ENCODE peak calls at places on chromosome 16, in ten cellular contexts. H is tibial artery, E is esophagus squamous epithelium, A is cardiac muscle cell, T is endothelial cell of umbilical vein, U is heart right ventricle, B is GM23248, F is endodermal cell, P is tibial nerve, Y is A549. K is an unnamed sample.

GRCh38 chr16:88799569-88800276 is 3.9 kb upstream of the CDT1 start:
- DNase-seq in H (no peak), E (no peak), A (no peak), T (no peak), U (no peak), B (no peak), F (no peak), P (no peak), Y (no peak), K (no peak)

GRCh38 chr16:19863990-19864389 is 20.7 kb downstream of the GPRC5B start:
- DNase-seq in H (no peak), E (no peak), A (no peak), T (no peak), U (no peak), B (no peak), F (no peak), P (no peak), Y (no peak), K (no peak)

GRCh38 chr16:50313596-50314483 is 47.5 kb downstream of the ADCY7 start:
- DNase-seq in H (peak), E (no peak), A (no peak), T (peak), U (peak), B (peak), F (peak), P (no peak), Y (no peak), K (peak)

GRCh38 chr16:81647527-81647926 is 131.6 kb upstream of the PLCG2 start:
- DNase-seq in H (no peak), E (no peak), A (no peak), T (no peak), U (no peak), B (peak), F (peak), P (no peak), Y (peak), K (no peak)

GRCh38 chr16:2343211-2343610 is 2.7 kb upstream of the ABCA3 start:
- DNase-seq in H (no peak), E (no peak), A (no peak), T (no peak), U (no peak), B (no peak), F (no peak), P (no peak), Y (no peak), K (no peak)

GRCh38 chr16:6081320-6081976 is 983.9 kb upstream of the EEF2KMT start:
- DNase-seq in H (no peak), E (no peak), A (peak), T (no peak), U (no peak), B (peak), F (peak), P (no peak), Y (peak), K (no peak)

GRCh38 chr16:65121870-65122723 is at the start of gene CDH11:
- DNase-seq in H (peak), E (no peak), A (peak), T (peak), U (peak), B (peak), F (peak), P (peak), Y (no peak), K (peak)

GRCh38 chr16:51814617-51815016 is 663.5 kb upstream of the SALL1 start:
- DNase-seq in H (no peak), E (no peak), A (peak), T (no peak), U (no peak), B (no peak), F (no peak), P (no peak), Y (no peak), K (no peak)

GRCh38 chr16:85225721-85226120 is 113.4 kb upstream of the CIBAR2 start:
- DNase-seq in H (no peak), E (no peak), A (no peak), T (no peak), U (no peak), B (no peak), F (no peak), P (no peak), Y (no peak), K (no peak)

GRCh38 chr16:85563515-85564276 is 49.4 kb upstream of the GSE1 start:
- DNase-seq in H (peak), E (no peak), A (no peak), T (peak), U (peak), B (no peak), F (peak), P (peak), Y (no peak), K (peak)

GRCh38 chr16:54444851-54445523 is 158.4 kb upstream of the IRX3 start:
- DNase-seq in H (no peak), E (no peak), A (no peak), T (no peak), U (no peak), B (no peak), F (no peak), P (no peak), Y (no peak), K (no peak)

GRCh38 chr16:89905511-89906140 is 13.0 kb upstream of the MC1R start:
- DNase-seq in H (no peak), E (no peak), A (no peak), T (no peak), U (no peak), B (peak), F (no peak), P (no peak), Y (no peak), K (no peak)

GRCh38 chr16:52460652-52461172 is 86.2 kb downstream of the TOX3 start:
- DNase-seq in H (no peak), E (no peak), A (no peak), T (no peak), U (no peak), B (no peak), F (no peak), P (no peak), Y (no peak), K (no peak)

GRCh38 chr16:678858-679807 is 1.1 kb upstream of the STUB1 start:
- DNase-seq in H (peak), E (no peak), A (peak), T (peak), U (peak), B (peak), F (peak), P (peak), Y (no peak), K (peak)

GRCh38 chr16:21104124-21104860 is 46.4 kb downstream of the DNAH3 start:
- DNase-seq in H (no peak), E (no peak), A (no peak), T (peak), U (no peak), B (peak), F (no peak), P (no peak), Y (no peak), K (no peak)

GRCh38 chr16:67672739-67673662 is 6.4 kb downstream of the C16orf86 start:
- DNase-seq in H (peak), E (no peak), A (peak), T (peak), U (peak), B (peak), F (peak), P (no peak), Y (peak), K (peak)

GRCh38 chr16:53952215-53953208 is 248.6 kb downstream of the FTO start:
- DNase-seq in H (no peak), E (no peak), A (no peak), T (peak), U (no peak), B (peak), F (no peak), P (no peak), Y (no peak), K (no peak)

GRCh38 chr16:6132121-6132520 is 1034.5 kb upstream of the EEF2KMT start:
- DNase-seq in H (no peak), E (no peak), A (no peak), T (no peak), U (no peak), B (no peak), F (peak), P (no peak), Y (no peak), K (no peak)

GRCh38 chr16:66925322-66925840 is at the start of gene RRAD:
- DNase-seq in H (peak), E (no peak), A (peak), T (peak), U (peak), B (peak), F (peak), P (no peak), Y (no peak), K (peak)

GRCh38 chr16:87407511-87408112 is 15.5 kb downstream of the MAP1LC3B start:
- DNase-seq in H (peak), E (no peak), A (no peak), T (peak), U (peak), B (peak), F (peak), P (no peak), Y (no peak), K (peak)

GRCh38 chr16:87342504-87342903 is 25.3 kb upstream of the C16orf95 start:
- DNase-seq in H (no peak), E (no peak), A (no peak), T (no peak), U (no peak), B (no peak), F (no peak), P (no peak), Y (no peak), K (no peak)

GRCh38 chr16:53372942-53373871 is 61.1 kb upstream of the RBL2 start:
- DNase-seq in H (no peak), E (no peak), A (peak), T (no peak), U (no peak), B (no peak), F (no peak), P (no peak), Y (peak), K (no peak)

GRCh38 chr16:68367891-68368601 is 57.2 kb downstream of the PRMT7 start:
- DNase-seq in H (no peak), E (no peak), A (no peak), T (no peak), U (no peak), B (no peak), F (no peak), P (no peak), Y (no peak), K (no peak)

GRCh38 chr16:46894011-46894672 is 10.0 kb downstream of the GPT2 start:
- DNase-seq in H (no peak), E (no peak), A (no peak), T (no peak), U (peak), B (peak), F (no peak), P (no peak), Y (no peak), K (no peak)

GRCh38 chr16:53518550-53519416 is 15.8 kb upstream of the AKTIP start:
- DNase-seq in H (no peak), E (peak), A (no peak), T (peak), U (no peak), B (peak), F (no peak), P (no peak), Y (no peak), K (no peak)

GRCh38 chr16:29645699-29646187 is 17.3 kb upstream of the SPN start:
- DNase-seq in H (no peak), E (no peak), A (no peak), T (no peak), U (no peak), B (no peak), F (peak), P (no peak), Y (no peak), K (no peak)
- H3K27ac ChIP-seq in H (no peak), E (no peak), A (no peak), T (no peak), U (no peak), B (no peak), F (no peak), P (no peak), Y (no peak), K (no peak)

GRCh38 chr16:12341966-12342365 is 365.4 kb downstream of the SNX29 start:
- DNase-seq in H (no peak), E (no peak), A (no peak), T (peak), U (no peak), B (peak), F (no peak), P (no peak), Y (no peak), K (no peak)
- H3K27ac ChIP-seq in H (no peak), E (peak), A (no peak), T (no peak), U (no peak), B (peak), F (no peak), P (no peak), Y (no peak), K (no peak)

DNA sequence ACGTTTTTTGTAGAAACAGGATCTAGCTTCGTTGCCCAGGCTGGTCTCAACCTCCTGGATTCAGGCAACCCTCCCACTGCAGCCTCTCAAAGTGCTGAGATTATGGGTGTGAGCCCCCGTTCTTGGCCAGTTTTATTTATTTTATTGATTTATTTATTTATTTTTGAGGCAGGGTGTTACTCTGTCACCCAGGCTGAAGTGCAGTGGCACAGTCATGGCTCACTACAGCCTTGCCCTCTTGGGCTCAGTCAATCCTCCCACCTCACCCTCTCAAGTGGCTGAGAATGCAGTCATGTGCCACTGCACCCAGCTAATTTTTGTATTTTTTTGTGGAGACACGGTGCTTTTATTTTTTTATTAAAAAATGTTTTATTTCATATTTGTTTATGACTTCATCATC is 79.9 kb upstream of the ATF7IP2 start:
- DNase-seq in H (no peak), E (no peak), A (no peak), T (no peak), U (no peak), B (no peak), F (no peak), P (no peak), Y (no peak), K (no peak)
- H3K27ac ChIP-seq in H (no peak), E (no peak), A (no peak), T (no peak), U (no peak), B (no peak), F (no peak), P (no peak), Y (no peak), K (no peak)

DNA sequence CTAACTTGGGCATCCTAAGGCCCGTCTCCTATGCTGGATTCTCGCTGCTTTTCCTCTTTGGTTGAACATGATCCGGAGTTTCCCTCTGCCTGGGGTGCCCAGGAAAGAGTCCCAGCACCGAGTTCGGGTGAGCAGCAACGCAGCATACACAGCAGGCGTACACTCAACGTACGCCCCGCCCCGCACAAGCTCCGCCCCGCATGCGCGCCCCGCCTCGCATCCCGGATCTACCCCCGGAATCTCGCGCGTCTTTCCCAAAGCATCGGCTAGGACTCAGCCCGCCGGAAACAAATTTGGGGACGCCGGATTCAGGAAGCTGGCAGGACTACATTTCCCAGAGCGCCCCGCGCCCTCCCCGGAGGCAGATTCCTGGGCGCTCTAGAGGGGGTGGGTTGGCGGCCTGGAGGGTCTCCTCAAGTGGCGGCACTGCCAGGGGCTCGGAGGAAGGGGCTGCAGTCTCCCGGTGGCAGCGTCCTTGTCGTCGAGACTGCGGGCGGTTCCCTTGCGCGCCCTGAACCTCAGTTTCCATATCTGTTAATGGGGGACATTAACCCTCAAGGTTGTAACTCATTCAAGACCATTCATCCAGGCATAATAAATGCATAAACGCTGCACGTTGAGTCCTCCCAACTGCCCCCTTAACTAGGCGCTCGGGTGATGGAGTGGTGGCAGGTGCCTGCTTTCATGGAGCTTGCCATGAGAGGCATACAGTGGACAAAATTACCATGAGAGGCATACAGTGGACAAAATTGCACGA is 1.8 kb upstream of the ZNF500 start:
- DNase-seq in H (peak), E (peak), A (peak), T (peak), U (peak), B (peak), F (peak), P (peak), Y (peak), K (peak)
- H3K27ac ChIP-seq in H (peak), E (peak), A (peak), T (peak), U (peak), B (peak), F (no peak), P (peak), Y (peak), K (peak)

GRCh38 chr16:11494433-11494832 is 92.3 kb downstream of the LITAF start:
- DNase-seq in H (no peak), E (no peak), A (no peak), T (no peak), U (no peak), B (no peak), F (peak), P (no peak), Y (no peak), K (no peak)
- H3K27ac ChIP-seq in H (peak), E (peak), A (no peak), T (peak), U (peak), B (no peak), F (peak), P (no peak), Y (peak), K (no peak)

GRCh38 chr16:10561001-10561400 is 19.4 kb downstream of the EMP2 start:
- DNase-seq in H (no peak), E (no peak), A (no peak), T (no peak), U (no peak), B (no peak), F (no peak), P (no peak), Y (no peak), K (no peak)
- H3K27ac ChIP-seq in H (peak), E (peak), A (no peak), T (no peak), U (peak), B (no peak), F (no peak), P (peak), Y (no peak), K (no peak)

DNA sequence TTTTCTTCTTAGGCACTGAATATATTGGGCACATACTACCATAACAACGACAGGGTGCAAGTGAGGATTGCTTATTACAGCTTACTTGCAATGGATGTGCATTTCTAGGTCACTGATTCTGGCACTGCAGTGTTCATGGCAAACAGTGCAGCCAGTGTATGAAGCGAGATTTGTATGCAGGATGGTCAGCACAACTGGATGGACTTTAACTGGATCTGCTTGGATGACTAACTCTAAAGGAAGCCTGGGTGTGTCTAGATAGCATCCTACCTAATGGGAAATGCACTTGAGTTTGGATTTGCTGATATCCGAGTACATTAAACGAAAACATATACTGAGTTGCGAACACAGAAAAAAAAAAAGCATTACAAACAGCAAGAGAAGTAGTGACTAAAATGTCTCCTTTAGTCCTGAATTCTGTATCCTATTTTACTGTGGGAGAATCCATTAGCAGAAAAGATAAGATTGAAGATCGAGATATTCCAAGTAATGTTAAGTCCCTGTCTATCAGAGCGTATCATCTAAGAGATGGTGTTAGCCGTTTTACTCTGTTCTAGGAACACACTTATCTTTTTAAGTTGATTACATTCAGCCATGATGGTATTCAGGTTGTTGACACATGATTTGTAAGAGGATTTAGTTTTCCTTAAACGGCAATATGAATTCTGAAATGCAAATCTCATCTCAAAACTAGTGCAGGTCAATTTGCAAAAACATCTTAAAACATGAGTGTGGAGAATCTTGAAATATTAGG is 142.5 kb upstream of the CPHXL start:
- DNase-seq in H (no peak), E (no peak), A (no peak), T (no peak), U (no peak), B (no peak), F (no peak), P (no peak), Y (no peak), K (no peak)
- H3K27ac ChIP-seq in H (no peak), E (no peak), A (no peak), T (no peak), U (no peak), B (no peak), F (no peak), P (no peak), Y (no peak), K (no peak)